ENCODE peak calls at places on chromosomes 16 and 17, in six cellular contexts. X is K562, I is H1, G is GM12878, J is SK-N-SH, H is HepG2. C is an unnamed sample.

GRCh38 chr16:56279132-56279531 is 87.8 kb downstream of the GNAO1 start:
- DNase-seq in X (no peak), I (no peak), G (no peak), J (no peak), H (no peak), C (no peak)

GRCh38 chr16:2964416-2965223 is 545 bp downstream of the KREMEN2 start:
- DNase-seq in X (peak), I (peak), G (no peak), J (peak), H (peak), C (peak)

GRCh38 chr16:70738083-70738977 is 52.5 kb upstream of the MTSS2 start:
- DNase-seq in X (peak), I (peak), G (no peak), J (peak), H (peak), C (no peak)

GRCh38 chr16:10569629-10570028 is 10.8 kb downstream of the EMP2 start:
- DNase-seq in X (no peak), I (no peak), G (no peak), J (no peak), H (no peak), C (no peak)

GRCh38 chr16:10957771-10958486 is 13.6 kb downstream of the CLEC16A start:
- DNase-seq in X (no peak), I (no peak), G (no peak), J (no peak), H (no peak), C (no peak)

GRCh38 chr17:82870541-82870940 is 30.7 kb upstream of the ZNF750 start:
- DNase-seq in X (no peak), I (no peak), G (no peak), J (no peak), H (no peak), C (no peak)

GRCh38 chr16:89115216-89115949 is 21.7 kb downstream of the ACSF3 start:
- DNase-seq in X (peak), I (no peak), G (peak), J (no peak), H (no peak), C (no peak)

GRCh38 chr17:72656114-72656763 is 436.2 kb downstream of the SLC39A11 start:
- DNase-seq in X (no peak), I (no peak), G (no peak), J (no peak), H (no peak), C (no peak)

GRCh38 chr16:74462361-74462760 is 41.1 kb upstream of the CLEC18B start:
- DNase-seq in X (no peak), I (no peak), G (no peak), J (no peak), H (no peak), C (no peak)

GRCh38 chr17:78240839-78241238 is 9.4 kb downstream of the TMEM235 start:
- DNase-seq in X (no peak), I (no peak), G (no peak), J (no peak), H (no peak), C (no peak)

GRCh38 chr17:78240012-78240655 is 8.7 kb downstream of the TMEM235 start:
- DNase-seq in X (no peak), I (no peak), G (no peak), J (no peak), H (no peak), C (no peak)

GRCh38 chr17:78241277-78242023 is 10.0 kb downstream of the TMEM235 start:
- DNase-seq in X (peak), I (peak), G (no peak), J (peak), H (peak), C (peak)

GRCh38 chr17:78238823-78239488 is 7.5 kb downstream of the TMEM235 start:
- DNase-seq in X (no peak), I (peak), G (no peak), J (no peak), H (no peak), C (no peak)

GRCh38 chr17:78239489-78239931 is 8.1 kb downstream of the TMEM235 start:
- DNase-seq in X (peak), I (peak), G (no peak), J (no peak), H (no peak), C (no peak)
- TF ChIP-seq YY1 in X (no peak), I (no peak), G (no peak), J (no peak), H (no peak), C (no peak)

GRCh38 chr17:7651097-7651958 is 602 bp downstream of the ATP1B2 start:
- DNase-seq in X (peak), I (peak), G (no peak), J (peak), H (no peak), C (no peak)
- TF ChIP-seq MAX in X (no peak), I (no peak), G (no peak), J (no peak), H (no peak), C (no peak)

GRCh38 chr17:61221597-61222471 is 177.8 kb upstream of the TBX2 start:
- DNase-seq in X (no peak), I (no peak), G (no peak), J (no peak), H (no peak), C (no peak)
- TF ChIP-seq YY1 in X (no peak), I (no peak), G (no peak), J (no peak), H (no peak), C (no peak)

GRCh38 chr17:60153606-60154355 is 4.0 kb downstream of the CA4 start:
- DNase-seq in X (no peak), I (no peak), G (no peak), J (peak), H (no peak), C (no peak)
- TF ChIP-seq MAX in X (no peak), I (no peak), G (no peak), J (no peak), H (no peak), C (no peak)

GRCh38 chr17:1683489-1683888 is 1.2 kb downstream of the PRPF8 start:
- DNase-seq in X (no peak), I (no peak), G (no peak), J (no peak), H (no peak), C (no peak)

GRCh38 chr17:1690544-1691221 is 6.0 kb upstream of the PRPF8 start:
- DNase-seq in X (no peak), I (no peak), G (no peak), J (no peak), H (no peak), C (no peak)

GRCh38 chr17:1684307-1685189 is at the start of gene PRPF8:
- DNase-seq in X (peak), I (peak), G (peak), J (peak), H (peak), C (peak)

GRCh38 chr17:1686086-1686485 is 1.4 kb upstream of the PRPF8 start:
- DNase-seq in X (no peak), I (no peak), G (no peak), J (no peak), H (no peak), C (no peak)
- TF ChIP-seq YY1 in X (no peak), I (no peak), G (no peak), J (no peak), H (no peak), C (no peak)

DNA sequence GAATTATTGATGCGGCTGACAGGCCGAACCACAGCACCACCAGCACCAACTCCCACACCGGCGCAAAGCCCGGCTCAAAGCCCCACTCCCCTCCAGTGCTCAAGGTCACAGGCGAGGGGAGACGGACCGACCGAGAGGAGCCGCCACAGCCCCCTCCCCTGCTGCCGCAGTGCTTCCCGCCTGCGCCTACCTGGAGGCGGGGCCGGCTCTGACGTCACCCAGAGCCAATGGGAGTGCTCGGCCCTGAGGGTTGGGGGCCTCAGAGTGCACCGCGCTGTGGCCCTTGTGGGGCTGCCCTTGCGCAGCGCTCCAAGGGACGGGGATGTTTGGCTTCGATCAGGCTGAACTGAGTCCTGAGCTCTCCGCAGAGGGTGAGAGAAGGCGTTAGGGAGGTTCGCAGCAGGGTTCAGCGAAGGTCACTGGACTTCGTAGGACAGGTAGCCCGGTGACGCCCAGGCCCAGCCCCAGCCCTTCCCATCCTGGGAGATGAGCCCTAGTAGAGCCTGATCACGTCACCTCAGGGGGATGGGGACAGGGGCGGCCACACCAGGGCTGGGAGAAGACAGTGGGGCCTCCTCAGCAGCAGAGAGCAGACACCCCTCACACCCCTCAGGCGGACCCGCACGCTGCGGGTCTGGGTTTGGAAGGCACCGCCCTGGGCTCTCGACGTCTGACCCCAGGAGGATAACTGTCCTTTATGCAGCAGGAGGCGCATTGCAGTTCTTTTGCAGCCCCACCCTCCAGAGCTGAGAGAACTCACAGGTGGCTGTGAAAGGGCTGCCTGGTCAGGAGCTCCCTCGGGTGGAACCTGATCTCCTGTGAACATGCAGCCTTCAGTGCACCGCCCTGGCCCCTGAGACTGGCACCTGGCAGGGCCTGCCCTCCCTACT is 1.5 kb downstream of the NDRG4 start:
- DNase-seq in X (peak), I (peak), G (no peak), J (peak), H (peak), C (no peak)
- TF ChIP-seq MAX in X (no peak), I (no peak), G (no peak), J (no peak), H (no peak), C (no peak)

DNA sequence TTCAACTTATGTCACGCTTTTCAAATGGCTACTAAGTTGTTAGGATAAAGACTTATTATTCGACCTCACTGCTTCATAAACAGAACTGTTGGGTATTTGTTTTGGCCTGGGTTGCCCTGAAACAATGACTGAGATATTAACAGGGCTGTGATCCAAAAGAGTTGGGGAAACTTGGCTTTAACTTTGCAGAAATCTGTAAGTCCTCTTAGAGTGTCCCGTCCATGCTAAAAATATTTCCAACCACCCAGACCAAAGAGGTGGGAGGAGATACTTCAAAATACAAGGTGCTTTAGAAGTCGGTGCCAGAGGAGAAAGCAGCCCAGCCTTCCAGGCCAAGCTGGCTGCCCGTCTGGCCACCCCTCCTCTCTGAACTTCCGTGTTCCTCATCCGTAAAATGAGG is 16.1 kb upstream of the SPATA32 start:
- DNase-seq in X (no peak), I (no peak), G (no peak), J (no peak), H (no peak), C (no peak)
- TF ChIP-seq YY1 in X (no peak), I (no peak), G (no peak), J (no peak), H (no peak), C (no peak)

DNA sequence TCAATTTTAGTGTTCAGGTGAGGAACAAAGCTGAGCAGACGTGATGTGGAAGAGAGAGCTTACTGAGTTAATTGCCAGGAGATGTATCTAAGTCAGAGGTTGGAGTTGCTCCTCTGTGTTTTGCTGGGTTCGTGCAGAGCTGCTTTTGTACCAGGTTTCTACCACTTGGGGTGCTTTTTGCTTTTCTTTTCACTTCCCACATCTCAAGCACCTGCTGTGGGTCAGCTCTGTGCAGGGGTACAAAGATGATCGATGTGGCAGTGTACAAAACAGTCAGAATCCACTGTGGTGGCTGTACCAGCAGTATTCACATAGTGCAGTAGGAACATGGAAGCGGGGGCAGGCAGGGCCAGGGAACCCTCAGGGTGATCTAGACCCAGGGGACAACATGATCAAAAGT is 14.8 kb downstream of the UNK start:
- DNase-seq in X (peak), I (no peak), G (no peak), J (no peak), H (no peak), C (no peak)
- TF ChIP-seq MAX in X (no peak), I (no peak), G (no peak), J (no peak), H (no peak), C (no peak)

GRCh38 chr17:79020631-79021301 is 3.2 kb upstream of the C1QTNF1 start:
- DNase-seq in X (no peak), I (no peak), G (no peak), J (no peak), H (no peak), C (no peak)

GRCh38 chr17:79017546-79017945 is 6.4 kb upstream of the C1QTNF1 start:
- DNase-seq in X (no peak), I (no peak), G (no peak), J (no peak), H (no peak), C (no peak)

GRCh38 chr17:79019260-79019630 is 4.7 kb upstream of the C1QTNF1 start:
- DNase-seq in X (no peak), I (no peak), G (no peak), J (no peak), H (no peak), C (no peak)

GRCh38 chr17:79018045-79018695 is 5.8 kb upstream of the C1QTNF1 start:
- DNase-seq in X (no peak), I (no peak), G (no peak), J (no peak), H (no peak), C (no peak)

GRCh38 chr17:79019631-79020584 is 4.1 kb upstream of the C1QTNF1 start:
- DNase-seq in X (peak), I (no peak), G (no peak), J (peak), H (peak), C (peak)
- TF ChIP-seq YY1 in X (no peak), I (no peak), G (no peak), J (no peak), H (no peak), C (peak)

GRCh38 chr16:67236551-67237395 is 9.8 kb downstream of the TMEM208 start:
- DNase-seq in X (peak), I (peak), G (no peak), J (peak), H (peak), C (peak)
- TF ChIP-seq MAX in X (no peak), I (no peak), G (no peak), J (no peak), H (no peak), C (no peak)